ENCODE peak calls at places on chromosome 15, in ten cellular contexts. J is tibial nerve; I is left lung; X is RWPE1; Z is CD4-positive, alpha-beta T cell; F is GM06990; A is kidney epithelial cell; H is cardiac muscle cell; K is ovary; G is AG04450. L is an unnamed sample.

GRCh38 chr15:69145694-69146492 is 14.5 kb upstream of the GLCE start:
- DNase-seq in J (no peak), I (no peak), X (no peak), Z (no peak), F (no peak), A (no peak), H (peak; percentile 54), K (no peak), G (no peak), L (no peak)

GRCh38 chr15:47900731-47901130 is 183.4 kb downstream of the SEMA6D start:
- DNase-seq in J (no peak), I (no peak), X (no peak), Z (no peak), F (no peak), A (no peak), H (no peak), K (no peak), G (no peak), L (no peak)

GRCh38 chr15:40332138-40332781 is 8.5 kb downstream of the CCDC9B start:
- DNase-seq in J (no peak), I (no peak), X (no peak), Z (no peak), F (no peak), A (no peak), H (no peak), K (no peak), G (no peak), L (no peak)

GRCh38 chr15:101045835-101046691 is 126.9 kb downstream of the LRRK1 start:
- DNase-seq in J (no peak), I (peak; percentile 19), X (no peak), Z (no peak), F (no peak), A (no peak), H (no peak), K (peak; percentile 23), G (no peak), L (peak; percentile 1)

GRCh38 chr15:57328479-57329250 is 47.6 kb upstream of the CGNL1 start:
- DNase-seq in J (no peak), I (no peak), X (no peak), Z (no peak), F (no peak), A (no peak), H (no peak), K (no peak), G (no peak), L (no peak)

GRCh38 chr15:22936577-22937472 is 43.3 kb downstream of the CYFIP1 start:
- DNase-seq in J (no peak), I (no peak), X (no peak), Z (no peak), F (peak; percentile 35), A (no peak), H (no peak), K (no peak), G (no peak), L (no peak)

GRCh38 chr15:97566957-97567356 is 393.5 kb upstream of the ARRDC4 start:
- DNase-seq in J (no peak), I (no peak), X (peak; percentile 16), Z (no peak), F (no peak), A (no peak), H (peak; percentile 0), K (no peak), G (no peak), L (no peak)

GRCh38 chr15:36511594-36511993 is 67.8 kb upstream of the CDIN1 start:
- DNase-seq in J (no peak), I (no peak), X (no peak), Z (no peak), F (no peak), A (no peak), H (no peak), K (no peak), G (no peak), L (no peak)

GRCh38 chr15:66751579-66751978 is 49.5 kb downstream of the SMAD6 start:
- DNase-seq in J (no peak), I (no peak), X (no peak), Z (no peak), F (no peak), A (no peak), H (no peak), K (no peak), G (no peak), L (no peak)

GRCh38 chr15:47586653-47587224 is 130.6 kb upstream of the SEMA6D start:
- DNase-seq in J (no peak), I (no peak), X (no peak), Z (no peak), F (no peak), A (no peak), H (peak; percentile 81), K (no peak), G (no peak), L (no peak)

GRCh38 chr15:53416219-53416940 is 343.1 kb downstream of the WDR72 start:
- DNase-seq in J (no peak), I (no peak), X (no peak), Z (no peak), F (no peak), A (no peak), H (no peak), K (no peak), G (no peak), L (no peak)

GRCh38 chr15:78923480-78924360 is 21.1 kb downstream of the CTSH start:
- DNase-seq in J (no peak), I (no peak), X (no peak), Z (no peak), F (no peak), A (no peak), H (no peak), K (no peak), G (no peak), L (no peak)

GRCh38 chr15:41494190-41494921 is 682 bp downstream of the ITPKA start:
- DNase-seq in J (no peak), I (no peak), X (peak; percentile 34), Z (no peak), F (peak; percentile 59), A (no peak), H (no peak), K (no peak), G (no peak), L (peak; percentile 50)

GRCh38 chr15:100291106-100291505 is 50.7 kb downstream of the ADAMTS17 start:
- DNase-seq in J (no peak), I (no peak), X (no peak), Z (no peak), F (no peak), A (no peak), H (peak; percentile 85), K (no peak), G (no peak), L (no peak)

GRCh38 chr15:68442041-68442440 is 10.1 kb upstream of the ITGA11 start:
- DNase-seq in J (no peak), I (no peak), X (no peak), Z (no peak), F (no peak), A (no peak), H (no peak), K (peak; percentile 36), G (no peak), L (no peak)

GRCh38 chr15:59259137-59259943 is 52.7 kb downstream of the LDHAL6B start:
- DNase-seq in J (no peak), I (no peak), X (no peak), Z (no peak), F (no peak), A (no peak), H (no peak), K (no peak), G (no peak), L (no peak)

GRCh38 chr15:61906961-61907752 is 153.1 kb downstream of the VPS13C start:
- DNase-seq in J (no peak), I (no peak), X (peak; percentile 40), Z (no peak), F (no peak), A (no peak), H (no peak), K (no peak), G (no peak), L (no peak)

GRCh38 chr15:90895571-90896117 is 7.5 kb upstream of the MAN2A2 start:
- DNase-seq in J (no peak), I (no peak), X (no peak), Z (no peak), F (no peak), A (no peak), H (no peak), K (no peak), G (no peak), L (no peak)
- TF ChIP-seq CTCF in J (no peak), I (no peak), X (no peak), Z (no peak), F (no peak), A (no peak), H (no peak), K (no peak), G (peak; percentile 16), L (no peak)

DNA sequence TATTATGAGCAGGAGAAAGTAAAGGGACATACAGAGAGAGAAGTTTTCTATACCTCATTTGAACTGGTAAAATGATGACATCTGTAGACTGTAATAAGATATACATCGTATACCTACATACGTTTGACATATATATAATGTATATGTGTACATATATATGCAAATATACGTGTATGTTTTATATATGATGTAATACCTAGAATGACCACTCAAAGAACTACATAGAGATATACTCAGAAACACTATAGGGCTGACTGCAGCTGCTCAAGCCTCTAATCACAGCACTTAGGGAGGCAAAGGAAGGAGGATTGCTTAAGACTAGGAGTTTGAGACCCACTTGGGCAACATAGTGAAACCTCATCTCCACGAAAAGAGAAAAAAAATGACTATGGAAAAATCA is 48.5 kb upstream of the MCTP2 start:
- DNase-seq in J (no peak), I (no peak), X (no peak), Z (no peak), F (no peak), A (no peak), H (no peak), K (no peak), G (no peak), L (no peak)
- TF ChIP-seq CTCF in J (no peak), I (no peak), X (no peak), Z (no peak), F (no peak), A (no peak), H (no peak), K (no peak), G (no peak), L (no peak)

DNA sequence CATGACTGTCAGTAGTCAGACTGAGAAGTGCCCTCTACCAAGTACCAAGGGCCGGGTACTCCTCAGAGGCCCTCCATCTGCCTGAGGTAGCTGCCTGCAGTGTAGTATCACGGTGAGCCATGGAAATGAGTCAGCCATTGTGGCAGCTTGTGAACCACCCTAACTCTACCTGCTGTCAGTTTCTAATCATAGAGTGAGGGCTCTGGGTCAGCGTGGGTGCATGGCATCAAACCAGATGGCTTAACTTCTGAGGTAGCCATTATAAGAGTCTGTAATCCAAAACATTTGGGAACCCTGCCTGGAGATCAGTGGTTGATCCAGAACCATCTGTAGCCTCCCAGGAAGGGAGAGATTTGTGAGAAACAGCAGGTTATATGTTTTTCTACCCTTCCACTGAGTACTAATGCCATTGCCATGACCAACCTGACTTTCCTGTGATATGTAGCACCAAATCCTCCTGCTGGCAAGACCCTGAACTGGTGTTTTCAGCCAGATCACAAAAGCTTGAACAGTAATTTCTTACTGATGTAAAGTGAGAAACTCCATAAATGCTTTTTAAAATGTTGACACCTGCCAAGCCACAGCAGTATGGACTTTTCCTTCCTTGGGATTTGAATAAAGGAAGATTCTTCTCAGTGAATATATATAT is 38.9 kb downstream of the ABHD2 start:
- DNase-seq in J (no peak), I (no peak), X (no peak), Z (no peak), F (no peak), A (no peak), H (no peak), K (no peak), G (no peak), L (no peak)
- TF ChIP-seq CTCF in J (no peak), I (no peak), X (no peak), Z (no peak), F (no peak), A (no peak), H (no peak), K (no peak), G (peak; percentile 33), L (no peak)

GRCh38 chr15:74263473-74263872 is 27.3 kb downstream of the CCDC33 start:
- DNase-seq in J (no peak), I (no peak), X (no peak), Z (no peak), F (no peak), A (no peak), H (no peak), K (no peak), G (no peak), L (no peak)
- TF ChIP-seq CTCF in J (no peak), I (no peak), X (no peak), Z (no peak), F (no peak), A (no peak), H (no peak), K (no peak), G (no peak), L (no peak)

L was measured in activated B cell treated with CpG ODN at 0.5 μM for 24 hours.